ENCODE peak calls at places on chromosomes 12 and 14, in six cellular contexts. S, X, G, W, B and L are unnamed samples.

GRCh38 chr12:76246611-76247010 is 101.6 kb downstream of the BBS10 start:
- DNase-seq in B (no peak), S (no peak), G (no peak), X (no peak), W (no peak), L (no peak)

GRCh38 chr14:70648374-70648773 is 6.7 kb downstream of the TTC9 start:
- DNase-seq in X (no peak), W (no peak), G (no peak), S (peak), B (no peak), L (no peak)

GRCh38 chr12:76266797-76267196 is 81.4 kb downstream of the BBS10 start:
- DNase-seq in G (no peak), W (peak), B (peak), X (peak), S (peak), L (no peak)

GRCh38 chr12:24561411-24561871 is 387.5 kb downstream of the BCAT1 start:
- DNase-seq in X (peak), W (peak), B (no peak), G (peak), S (no peak), L (no peak)

GRCh38 chr12:80186727-80187217 is 87.4 kb downstream of the OTOGL start:
- DNase-seq in S (peak), W (peak), B (peak), G (peak), X (peak), L (peak)

GRCh38 chr14:72256055-72256454 is 323.8 kb downstream of the RGS6 start:
- DNase-seq in B (peak), G (no peak), W (peak), X (no peak), S (no peak), L (no peak)

GRCh38 chr12:115895247-115895646 is 382.2 kb downstream of the MED13L start:
- DNase-seq in X (peak), W (no peak), B (no peak), S (no peak), G (no peak), L (no peak)

GRCh38 chr12:77724367-77724957 is 106.2 kb upstream of the NAV3 start:
- DNase-seq in G (no peak), X (peak), W (peak), S (no peak), B (peak), L (no peak)

GRCh38 chr14:87863047-87863446 is 129.9 kb downstream of the GALC start:
- DNase-seq in X (no peak), W (peak), G (no peak), S (no peak), B (peak), L (no peak)

GRCh38 chr12:58907326-58907855 is 12.9 kb downstream of the LRIG3 start:
- DNase-seq in X (no peak), G (no peak), S (no peak), B (no peak), W (no peak), L (no peak)

GRCh38 chr14:89067293-89067972 is 243.0 kb downstream of the TTC8 start:
- DNase-seq in X (no peak), S (no peak), B (no peak), G (no peak), W (no peak), L (no peak)

GRCh38 chr14:84477996-84478395 is 1051.9 kb upstream of the FLRT2 start:
- DNase-seq in S (no peak), W (no peak), X (no peak), G (no peak), B (no peak), L (no peak)

GRCh38 chr12:6553051-6553868 is 2.6 kb downstream of the IFFO1 start:
- DNase-seq in G (no peak), X (peak), W (no peak), B (no peak), S (peak), L (no peak)

GRCh38 chr12:132157733-132158409 is 13.6 kb downstream of the NOC4L start:
- DNase-seq in B (no peak), W (no peak), X (no peak), S (no peak), G (no peak), L (no peak)

GRCh38 chr12:124744659-124745467 is 118.8 kb downstream of the SCARB1 start:
- DNase-seq in B (peak), X (peak), G (no peak), S (no peak), W (peak), L (peak)

DNA sequence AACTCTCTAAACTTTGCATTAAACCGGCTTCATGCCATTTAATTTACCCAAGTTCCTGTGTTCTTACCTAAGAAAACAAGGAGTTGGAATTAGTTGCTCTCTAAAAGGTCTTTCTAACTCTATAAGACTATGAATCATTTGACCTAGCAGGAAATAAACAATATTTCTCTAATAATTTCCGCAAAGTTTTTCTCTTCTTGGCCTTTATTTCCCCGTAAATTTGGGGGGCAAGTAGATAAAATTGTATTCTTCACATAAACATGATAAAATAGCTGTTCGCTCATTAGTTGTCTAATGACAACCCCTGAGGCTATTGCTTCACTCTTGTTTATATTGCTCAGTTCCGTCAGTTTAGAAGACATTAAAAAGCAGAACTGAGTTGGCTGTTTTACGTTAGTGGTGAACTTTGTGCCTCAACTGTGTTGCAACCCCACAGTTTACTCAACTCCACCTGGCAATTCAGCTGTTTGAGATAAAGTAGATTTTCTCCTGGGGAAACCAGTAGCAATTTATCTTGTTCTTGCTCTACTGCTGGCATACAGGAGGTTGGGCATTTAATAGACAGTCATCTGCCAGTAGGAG is 74.7 kb downstream of the BTG1 start:
- DNase-seq in S (no peak), W (no peak), X (no peak), G (no peak), B (no peak), L (no peak)
- TF ChIP-seq CTCF in S (no peak), W (no peak), X (no peak), G (no peak), B (no peak), L (no peak)

GRCh38 chr12:53253298-53253697 is 14.8 kb upstream of the ESPL1 start:
- DNase-seq in B (no peak), W (no peak), G (no peak), X (no peak), S (no peak), L (no peak)

GRCh38 chr12:53252349-53252916 is 15.7 kb upstream of the ESPL1 start:
- DNase-seq in G (no peak), X (no peak), S (no peak), B (peak), W (peak), L (no peak)

GRCh38 chr12:53255993-53256392 is 12.1 kb upstream of the ESPL1 start:
- DNase-seq in S (no peak), G (no peak), W (no peak), B (no peak), X (no peak), L (no peak)

GRCh38 chr12:53254816-53255545 is 13.1 kb upstream of the ESPL1 start:
- DNase-seq in G (no peak), S (no peak), W (no peak), B (no peak), X (no peak), L (no peak)

DNA sequence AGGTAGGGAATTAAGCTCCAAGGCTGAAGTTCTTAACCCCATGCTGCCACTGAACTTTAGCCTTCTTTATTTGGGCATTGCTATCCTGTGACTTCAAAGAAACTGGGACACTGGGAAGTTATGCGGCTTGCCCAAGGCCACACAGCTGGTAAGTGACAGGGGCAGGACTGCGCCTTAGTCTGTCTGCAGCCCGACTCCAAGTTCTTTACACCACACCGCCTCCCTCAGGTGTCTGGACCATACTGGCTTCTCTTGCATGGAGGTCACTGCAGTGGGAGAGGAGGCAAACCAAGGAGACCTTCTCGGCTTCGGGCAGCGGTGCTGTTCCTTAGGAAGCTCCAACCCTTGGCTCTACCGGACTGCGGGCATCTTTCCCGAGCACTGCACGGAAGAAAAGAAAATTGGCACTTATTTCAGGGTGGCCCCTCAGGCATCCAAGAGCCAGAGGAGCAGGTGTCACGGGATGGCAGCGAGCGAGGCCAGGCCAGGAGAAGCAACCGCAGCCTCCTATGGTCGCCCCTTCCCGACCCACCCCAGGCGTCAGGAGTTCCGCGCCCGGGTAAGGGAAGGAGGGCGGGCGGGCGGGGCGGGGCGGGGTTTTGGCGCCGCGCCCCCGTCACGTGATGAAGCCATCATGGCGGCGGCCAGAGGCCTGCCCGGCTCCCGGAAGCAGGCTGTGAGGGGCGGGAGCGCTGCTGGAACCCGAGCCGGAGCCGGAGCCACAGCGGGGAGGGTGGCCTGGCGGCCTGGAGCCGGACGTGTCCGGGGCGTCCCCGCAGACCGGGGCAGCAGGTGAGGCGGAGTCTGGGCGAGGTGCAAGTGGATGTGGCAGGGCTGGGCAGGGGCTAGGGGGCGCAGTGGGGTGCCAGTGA is 16.4 kb upstream of the ESPL1 start:
- DNase-seq in S (peak), W (peak), G (peak), B (peak), X (peak), L (peak)
- TF ChIP-seq CTCF in S (no peak), W (peak), G (peak), B (no peak), X (peak), L (peak)

DNA sequence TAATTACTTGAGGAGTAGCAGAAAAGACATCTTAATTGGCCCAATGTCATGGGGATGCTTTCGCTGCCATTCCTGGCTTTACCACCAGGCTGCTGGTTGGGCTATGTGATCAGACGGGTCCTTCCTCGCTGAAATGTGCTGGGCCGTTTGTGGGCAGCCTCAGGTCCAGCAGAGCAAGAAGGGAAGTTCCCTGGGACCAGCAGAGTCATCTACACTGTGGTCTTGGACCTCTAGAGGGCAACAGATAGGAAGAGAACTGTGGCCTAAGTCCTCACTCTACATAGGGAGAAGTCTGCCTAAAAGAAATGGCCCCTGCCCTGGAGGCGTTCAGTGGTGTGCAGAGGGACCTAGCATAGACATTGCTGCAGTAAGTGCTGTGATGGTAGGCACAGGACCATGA is 10.9 kb downstream of the EVL start:
- DNase-seq in W (no peak), S (no peak), X (peak), B (no peak), G (no peak), L (peak)
- TF ChIP-seq CTCF in W (peak), S (no peak), X (peak), B (no peak), G (peak), L (peak)

GRCh38 chr14:74840603-74841030 is 35.3 kb downstream of the PROX2 start:
- DNase-seq in S (no peak), X (no peak), G (no peak), B (no peak), W (no peak), L (no peak)
- TF ChIP-seq CTCF in S (no peak), X (no peak), G (no peak), B (no peak), W (no peak), L (no peak)

GRCh38 chr14:53963491-53964227 is 7.0 kb upstream of the BMP4 start:
- DNase-seq in S (peak), X (no peak), B (no peak), G (no peak), W (peak), L (no peak)
- TF ChIP-seq CTCF in S (peak), X (peak), B (peak), G (peak), W (peak), L (no peak)

DNA sequence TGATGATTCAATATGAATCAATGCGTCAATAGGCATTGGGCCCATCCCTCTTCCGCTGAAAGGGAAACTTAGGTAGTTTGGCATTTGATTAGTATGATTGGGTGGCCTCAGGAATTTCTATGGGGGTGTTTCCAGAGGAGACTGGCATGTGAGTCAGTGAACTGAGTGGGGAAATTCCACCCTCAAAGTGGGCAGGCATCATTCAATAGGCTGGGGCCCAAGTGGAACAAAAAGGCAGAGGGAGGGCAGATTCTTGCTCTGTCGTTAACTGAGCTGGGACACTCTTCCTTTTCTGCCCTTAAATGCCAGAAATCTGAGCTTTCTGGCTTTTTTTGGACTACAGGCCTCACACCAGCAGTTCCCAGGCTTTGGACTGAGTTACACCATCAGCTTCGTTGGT is 373.5 kb downstream of the RPS29 start:
- DNase-seq in X (no peak), S (no peak), G (no peak), W (no peak), B (no peak), L (no peak)
- TF ChIP-seq CTCF in X (no peak), S (no peak), G (no peak), W (no peak), B (no peak), L (no peak)

GRCh38 chr14:74508292-74508731 is 14.7 kb downstream of the ISCA2 start:
- DNase-seq in X (no peak), G (no peak), W (no peak), S (no peak), B (no peak), L (no peak)
- TF ChIP-seq CTCF in X (peak), G (peak), W (peak), S (no peak), B (no peak), L (peak)

GRCh38 chr14:23665302-23666016 is 29.3 kb downstream of the DHRS2 start:
- DNase-seq in W (no peak), G (no peak), S (no peak), X (no peak), B (no peak), L (no peak)
- TF ChIP-seq CTCF in W (no peak), G (no peak), S (no peak), X (no peak), B (no peak), L (no peak)

DNA sequence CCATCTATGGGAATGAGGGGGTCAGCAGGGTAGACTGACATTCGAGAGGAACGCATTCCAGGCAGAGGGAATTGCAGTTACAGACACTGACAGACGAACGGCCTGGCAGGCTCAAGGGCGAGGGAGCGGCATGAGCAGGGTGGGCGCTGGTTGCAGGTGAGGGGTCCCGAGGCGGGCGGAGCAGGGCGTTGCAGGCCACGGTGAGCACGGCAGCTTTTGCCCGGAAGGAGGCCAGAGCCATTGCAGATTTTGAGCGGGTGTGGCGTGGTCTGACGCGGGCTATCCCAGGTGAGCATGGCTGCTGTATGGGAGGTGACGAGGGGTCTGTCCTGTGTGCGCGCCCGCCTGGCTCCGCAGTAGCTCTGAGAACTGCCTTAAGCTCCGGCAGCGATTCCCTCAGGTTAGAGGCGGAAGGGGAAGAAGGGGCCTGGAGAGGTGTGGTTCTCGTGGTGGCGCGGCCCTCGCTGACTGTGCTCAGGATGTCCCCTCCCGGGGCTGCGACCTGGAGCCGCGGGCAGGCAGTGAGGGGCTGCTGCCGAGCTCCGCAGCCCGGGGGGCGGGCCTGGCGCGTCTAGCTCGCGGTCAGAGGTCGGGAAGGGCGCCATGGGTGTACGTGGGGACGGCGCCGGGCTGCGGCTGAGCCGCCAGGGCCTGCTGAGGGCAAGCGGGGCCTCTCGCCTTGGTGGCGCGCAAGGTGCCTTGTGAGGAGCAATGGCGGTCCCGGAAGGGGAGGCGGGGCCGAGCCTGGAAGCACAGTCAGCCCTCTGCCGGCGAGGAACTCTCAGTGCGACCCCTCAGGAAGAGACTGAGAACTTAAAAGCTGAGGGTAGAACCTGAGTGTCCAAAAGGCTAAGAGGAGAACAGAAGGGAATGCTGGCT is 177.1 kb downstream of the CACNA1C start:
- DNase-seq in S (no peak), W (no peak), G (no peak), B (no peak), X (no peak), L (no peak)
- TF ChIP-seq CTCF in S (no peak), W (no peak), G (no peak), B (no peak), X (no peak), L (no peak)